ENCODE peak calls at places on chromosomes 1 and 21, in seven cellular contexts. M is neural progenitor cell, T is breast epithelium, K is lung, G is GM12865, L is progenitor cell of endocrine pancreas, N is right atrium auricular region. F is an unnamed sample.

GRCh38 chr21:28822882-28823335 is 169.8 kb downstream of the LTN1 start:
- DNase-seq in M (no peak), N (no peak), T (no peak), L (no peak), K (no peak), G (no peak), F (no peak)

GRCh38 chr1:38128926-38129453 is 82.4 kb upstream of the POU3F1 start:
- DNase-seq in L (no peak), M (no peak), K (no peak), T (no peak), N (no peak), G (no peak), F (no peak)

GRCh38 chr1:212941452-212941851 is 8.9 kb upstream of the VASH2 start:
- DNase-seq in G (no peak), M (no peak), T (no peak), N (no peak), L (no peak), K (no peak), F (no peak)

GRCh38 chr1:103514920-103515503 is 10.5 kb upstream of the RNPC3 start:
- DNase-seq in K (no peak), M (peak), L (no peak), G (peak), T (no peak), N (no peak), F (no peak)

GRCh38 chr1:59505596-59506028 is 208.7 kb downstream of the FGGY start:
- DNase-seq in L (no peak), K (no peak), G (no peak), M (peak), T (no peak), N (no peak), F (no peak)

GRCh38 chr1:160954158-160955104 is at the start of gene ITLN2:
- DNase-seq in M (peak), N (no peak), L (peak), G (peak), K (no peak), T (no peak), F (no peak)

GRCh38 chr1:41341756-41342562 is 19.3 kb upstream of the FOXO6 start:
- DNase-seq in G (no peak), T (peak), N (no peak), K (no peak), L (no peak), M (peak), F (no peak)

GRCh38 chr1:32972814-32973428 is 8.3 kb upstream of the RNF19B start:
- DNase-seq in N (no peak), L (peak), K (peak), M (peak), T (peak), G (no peak), F (peak)

GRCh38 chr1:115814685-115815398 is 26.1 kb downstream of the NHLH2 start:
- DNase-seq in T (no peak), M (no peak), N (no peak), L (no peak), G (no peak), K (no peak), F (no peak)

GRCh38 chr1:225999912-226000337 is 782 bp upstream of the SDE2 start:
- DNase-seq in L (no peak), M (no peak), K (no peak), N (peak), G (peak), T (no peak), F (no peak)

GRCh38 chr1:31505884-31506497 is 70.3 kb upstream of the TINAGL1 start:
- DNase-seq in M (no peak), N (peak), G (peak), T (no peak), K (no peak), L (no peak), F (no peak)

GRCh38 chr1:13228343-13228781 is 2.4 kb upstream of the PRAMEF18 start:
- DNase-seq in N (peak), M (no peak), L (peak), G (peak), K (peak), T (no peak), F (no peak)

GRCh38 chr1:62054188-62054587 is 140.5 kb upstream of the L1TD1 start:
- DNase-seq in L (no peak), N (no peak), K (no peak), G (no peak), M (no peak), T (no peak), F (no peak)

GRCh38 chr1:9438431-9439073 is 100.7 kb upstream of the SLC25A33 start:
- DNase-seq in T (peak), N (peak), G (no peak), L (no peak), K (peak), M (no peak), F (peak)

GRCh38 chr21:37219766-37220432 is 47.2 kb downstream of the VPS26C start:
- DNase-seq in L (no peak), N (no peak), M (no peak), T (no peak), G (no peak), K (no peak), F (no peak)

GRCh38 chr1:43773821-43774220 is 66.5 kb downstream of the ST3GAL3 start:
- DNase-seq in L (no peak), G (no peak), T (no peak), K (no peak), M (no peak), N (no peak), F (no peak)

GRCh38 chr1:12087797-12088314 is 24.8 kb downstream of the TNFRSF8 start:
- DNase-seq in M (no peak), N (no peak), T (no peak), L (no peak), G (peak), K (no peak), F (no peak)

GRCh38 chr1:230068952-230069684 is 2.1 kb downstream of the GALNT2 start:
- DNase-seq in M (peak), L (no peak), K (no peak), G (peak), N (peak), T (no peak), F (no peak)

GRCh38 chr1:219352961-219353651 is 179.4 kb downstream of the LYPLAL1 start:
- DNase-seq in L (no peak), M (no peak), G (no peak), K (no peak), T (no peak), N (no peak), F (no peak)

GRCh38 chr1:22533244-22533643 is 30.0 kb upstream of the EPHA8 start:
- DNase-seq in M (no peak), L (no peak), G (no peak), N (no peak), T (no peak), K (no peak), F (no peak)

GRCh38 chr1:234214911-234215892 is 158.1 kb upstream of the COA6 start:
- DNase-seq in T (peak), K (no peak), N (peak), M (peak), L (no peak), G (no peak), F (no peak)

GRCh38 chr1:155042789-155043188 is 8.3 kb upstream of the ADAM15 start:
- DNase-seq in G (no peak), N (no peak), M (no peak), L (no peak), K (no peak), T (no peak), F (no peak)

GRCh38 chr1:223102797-223103533 is 40.1 kb downstream of the TLR5 start:
- DNase-seq in G (no peak), L (no peak), T (no peak), K (no peak), M (no peak), N (no peak), F (no peak)

GRCh38 chr1:241485554-241485992 is 34.0 kb downstream of the FH start:
- DNase-seq in G (peak), L (no peak), K (no peak), T (no peak), M (peak), N (no peak), F (no peak)
- TF ChIP-seq CTCF in G (peak), L (peak), K (no peak), T (no peak), M (peak), N (peak), F (peak)

GRCh38 chr1:201945157-201945556 is 1.2 kb downstream of the LMOD1 start:
- DNase-seq in T (no peak), L (no peak), N (no peak), M (peak), K (no peak), G (no peak), F (no peak)
- TF ChIP-seq CTCF in T (no peak), L (peak), N (peak), M (peak), K (no peak), G (no peak), F (peak)

DNA sequence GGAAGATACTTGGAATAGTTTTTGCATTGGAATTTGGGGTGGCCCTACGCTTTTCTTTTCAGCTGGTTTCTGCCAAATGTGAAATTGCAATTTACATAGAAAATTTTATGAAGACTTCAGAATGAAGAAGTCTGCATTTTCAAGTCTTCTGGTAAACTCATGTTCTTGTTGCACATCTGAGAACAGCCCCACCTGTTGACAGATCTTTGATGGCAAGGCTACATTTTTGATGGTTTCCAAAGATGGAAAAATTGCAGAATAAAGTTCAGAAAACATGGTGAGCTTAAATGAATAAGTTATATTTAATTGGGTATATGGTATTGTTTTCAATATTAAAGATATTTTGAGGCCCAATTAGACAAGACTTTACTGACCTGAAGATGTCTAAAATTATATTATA is 25.4 kb downstream of the OLFM3 start:
- DNase-seq in N (no peak), L (no peak), T (no peak), K (no peak), M (no peak), G (peak), F (no peak)
- TF ChIP-seq CTCF in N (no peak), L (peak), T (no peak), K (no peak), M (peak), G (peak), F (no peak)

DNA sequence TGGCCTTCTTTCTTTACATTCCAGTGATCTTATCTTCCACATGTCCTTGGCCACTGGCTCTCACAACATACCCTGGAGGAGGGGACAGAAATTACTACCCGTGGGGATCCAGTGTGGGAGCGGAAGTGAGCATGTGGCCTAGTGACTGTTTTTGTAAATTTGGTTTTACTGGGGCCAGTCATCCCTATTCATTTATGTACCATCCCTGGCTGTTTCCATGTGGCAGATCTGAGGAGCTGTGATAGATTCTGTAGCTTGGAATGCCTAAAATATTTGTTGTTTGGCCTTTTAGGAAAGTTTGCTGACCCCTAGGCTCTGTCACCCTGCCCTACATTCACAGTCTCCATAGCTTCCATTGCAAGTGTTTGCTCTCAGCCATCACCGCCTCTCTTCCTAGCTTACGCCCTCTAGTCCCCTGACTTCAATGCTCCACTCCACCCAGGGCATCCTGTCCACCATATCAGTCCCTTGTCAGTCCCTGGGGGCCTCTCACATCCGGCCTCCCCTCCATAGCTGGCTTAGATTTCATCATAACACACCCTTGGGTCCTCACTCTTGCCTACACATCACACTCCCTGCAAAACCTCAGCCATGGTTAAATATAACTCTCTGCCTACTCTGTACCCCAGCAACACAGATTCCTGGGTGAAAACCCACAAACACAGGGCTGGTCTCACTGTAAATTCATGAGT is 25.8 kb downstream of the DHCR24 start:
- DNase-seq in M (no peak), L (no peak), G (peak), T (no peak), N (no peak), K (no peak), F (no peak)
- TF ChIP-seq CTCF in M (no peak), L (no peak), G (no peak), T (no peak), N (no peak), K (no peak), F (no peak)

GRCh38 chr1:187999973-188000372 is 1171.2 kb downstream of the PLA2G4A start:
- DNase-seq in L (no peak), N (no peak), T (no peak), M (no peak), K (no peak), G (no peak), F (no peak)
- TF ChIP-seq CTCF in L (no peak), N (no peak), T (no peak), M (peak), K (no peak), G (no peak), F (no peak)

DNA sequence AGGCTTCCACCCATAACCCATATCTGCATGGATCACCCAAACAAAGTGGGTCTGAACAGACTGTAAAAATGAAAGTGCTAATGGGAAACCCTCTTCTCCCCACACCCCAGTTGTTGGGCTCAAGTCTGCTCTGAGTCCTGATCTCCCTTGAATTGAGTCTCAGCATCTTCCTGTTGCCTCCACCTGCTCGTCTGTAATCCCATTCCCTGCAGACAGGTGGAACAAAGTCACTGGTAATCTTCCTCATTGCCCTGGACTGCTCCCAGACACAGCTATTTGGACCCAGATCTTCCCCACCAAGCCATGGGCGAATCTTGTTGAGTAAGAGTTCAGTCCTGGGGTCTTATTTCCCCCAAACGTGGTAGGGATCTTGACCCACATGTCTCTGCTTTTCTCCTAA is 15.8 kb downstream of the AVPR1B start:
- DNase-seq in T (no peak), N (no peak), K (no peak), M (no peak), L (no peak), G (no peak), F (no peak)
- TF ChIP-seq CTCF in T (no peak), N (no peak), K (no peak), M (no peak), L (no peak), G (no peak), F (no peak)